ENCODE peak calls at places on chromosomes 13 and 19, in nine cellular contexts. I, T, C, L, U, P, X, Y and R are unnamed samples.

GRCh38 chr19:22832031-22832762 is at the start of gene ZNF723:
- DNase-seq in I (no peak), T (no peak), C (no peak), L (no peak), U (no peak), P (no peak), X (no peak), Y (no peak), R (no peak)

GRCh38 chr19:22052644-22053013 is 345 bp downstream of the ZNF257 start:
- DNase-seq in I (peak; percentile 15), T (peak; percentile 26), C (no peak), L (no peak), U (no peak), P (no peak), X (no peak), Y (no peak), R (no peak)

GRCh38 chr19:1080360-1081161 is 13.6 kb downstream of the ARHGAP45 start:
- DNase-seq in I (no peak), T (no peak), C (no peak), L (no peak), U (no peak), P (no peak), X (no peak), Y (no peak), R (no peak)

GRCh38 chr13:19023115-19023514 is 158.5 kb downstream of the TUBA3C start:
- DNase-seq in I (no peak), T (no peak), C (no peak), L (no peak), U (no peak), P (no peak), X (no peak), Y (no peak), R (no peak)

GRCh38 chr13:23789576-23790346 is 99.4 kb downstream of the MIPEP start:
- DNase-seq in I (no peak), T (peak; percentile 51), C (no peak), L (no peak), U (no peak), P (no peak), X (no peak), Y (no peak), R (no peak)

GRCh38 chr13:25689539-25689938 is 317.8 kb downstream of the ATP8A2 start:
- DNase-seq in I (no peak), T (no peak), C (no peak), L (no peak), U (no peak), P (no peak), X (no peak), Y (no peak), R (no peak)

GRCh38 chr13:34162545-34162936 is 344.6 kb downstream of the RFC3 start:
- DNase-seq in I (no peak), T (no peak), C (no peak), L (no peak), U (no peak), P (no peak), X (no peak), Y (no peak), R (no peak)

GRCh38 chr13:79393564-79394249 is 12.3 kb downstream of the RBM26 start:
- DNase-seq in I (no peak), T (peak; percentile 68), C (peak; percentile 55), L (no peak), U (no peak), P (no peak), X (no peak), Y (no peak), R (no peak)

GRCh38 chr13:76053181-76053580 is 417.1 kb downstream of the LMO7 start:
- DNase-seq in I (no peak), T (no peak), C (no peak), L (no peak), U (no peak), P (no peak), X (no peak), Y (no peak), R (no peak)

GRCh38 chr19:34365463-34366401 is 736 bp downstream of the GPI start:
- DNase-seq in I (peak; percentile 45), T (peak; percentile 40), C (peak; percentile 16), L (peak; percentile 24), U (no peak), P (peak; percentile 23), X (no peak), Y (peak; percentile 47), R (no peak)

GRCh38 chr13:106533101-106533939 is 2.1 kb downstream of the EFNB2 start:
- DNase-seq in I (peak; percentile 78), T (peak; percentile 86), C (no peak), L (peak; percentile 66), U (no peak), P (peak; percentile 76), X (peak; percentile 61), Y (peak; percentile 92), R (peak; percentile 85)

DNA sequence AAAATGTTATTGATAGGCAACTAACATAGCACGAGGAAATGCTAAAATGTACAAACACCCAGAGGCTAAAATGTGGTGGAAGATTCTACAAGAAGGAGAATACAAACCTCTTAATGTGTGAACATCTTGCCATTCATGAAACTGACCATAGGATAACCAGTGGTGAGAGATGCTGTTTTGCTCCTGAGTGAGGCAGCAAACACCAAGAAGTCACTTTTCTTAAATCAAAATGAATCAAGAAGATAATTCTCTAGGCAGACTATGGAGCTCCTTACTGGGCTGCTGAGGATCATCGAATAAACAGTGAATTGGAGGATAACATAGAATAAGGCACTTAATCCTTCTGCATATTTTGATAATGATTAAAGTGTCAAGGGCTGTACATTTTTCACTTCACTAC is 375.4 kb upstream of the SLITRK6 start:
- DNase-seq in I (no peak), T (no peak), C (no peak), L (no peak), U (no peak), P (no peak), X (no peak), Y (no peak), R (no peak)
- TF ChIP-seq CTCF in I (no peak), T (no peak), C (no peak), L (no peak), U (no peak), P (no peak), X (no peak), Y (no peak), R (no peak)

GRCh38 chr19:45682908-45683307 is 8.8 kb downstream of the SNRPD2 start:
- DNase-seq in I (no peak), T (no peak), C (no peak), L (no peak), U (no peak), P (no peak), X (no peak), Y (no peak), R (no peak)

GRCh38 chr19:45676851-45677263 is 8.8 kb downstream of the GIPR start:
- DNase-seq in I (no peak), T (peak; percentile 37), C (peak; percentile 45), L (no peak), U (no peak), P (no peak), X (peak; percentile 34), Y (no peak), R (no peak)

GRCh38 chr19:45677351-45678230 is 9.6 kb downstream of the GIPR start:
- DNase-seq in I (peak; percentile 64), T (peak; percentile 97), C (peak; percentile 79), L (no peak), U (peak; percentile 81), P (peak; percentile 47), X (peak; percentile 96), Y (peak; percentile 92), R (peak; percentile 88)

GRCh38 chr19:45682117-45682516 is 9.6 kb downstream of the SNRPD2 start:
- DNase-seq in I (no peak), T (no peak), C (no peak), L (no peak), U (no peak), P (no peak), X (no peak), Y (no peak), R (no peak)

GRCh38 chr19:45681391-45682015 is 10.2 kb downstream of the SNRPD2 start:
- DNase-seq in I (peak; percentile 83), T (peak; percentile 95), C (peak; percentile 85), L (peak; percentile 71), U (no peak), P (peak; percentile 80), X (peak; percentile 90), Y (peak; percentile 77), R (peak; percentile 87)
- H3K27ac ChIP-seq in I (peak overlapping the region; percentile 69), T (peak overlapping the region; percentile 59), C (no peak overlapping the region), L (peak overlapping the region; percentile 7), U (no peak overlapping the region), P (peak overlapping the region; percentile 67), X (peak overlapping the region; percentile 86), Y (no peak overlapping the region), R (peak overlapping the region; percentile 62)

GRCh38 chr13:90531744-90532143 is 815.7 kb upstream of the MIR17HG start:
- DNase-seq in I (no peak), T (no peak), C (no peak), L (no peak), U (no peak), P (no peak), X (no peak), Y (no peak), R (no peak)

GRCh38 chr13:90538063-90538462 is 809.4 kb upstream of the MIR17HG start:
- DNase-seq in I (no peak), T (no peak), C (no peak), L (no peak), U (no peak), P (no peak), X (no peak), Y (no peak), R (no peak)

GRCh38 chr13:90532861-90533260 is 814.6 kb upstream of the MIR17HG start:
- DNase-seq in I (no peak), T (no peak), C (no peak), L (no peak), U (no peak), P (no peak), X (no peak), Y (no peak), R (no peak)

GRCh38 chr13:90534617-90535340 is 812.7 kb upstream of the MIR17HG start:
- DNase-seq in I (no peak), T (no peak), C (no peak), L (no peak), U (no peak), P (no peak), X (no peak), Y (no peak), R (no peak)

GRCh38 chr13:90533866-90534265 is 813.6 kb upstream of the MIR17HG start:
- DNase-seq in I (no peak), T (no peak), C (no peak), L (no peak), U (no peak), P (no peak), X (no peak), Y (no peak), R (no peak)
- H3K4me1 ChIP-seq in I (no peaks in the 10 kb centered on the region), T (no peaks in the 10 kb centered on the region), C (no peaks in the 10 kb centered on the region), L (no peaks in the 10 kb centered on the region), U (no peaks in the 10 kb centered on the region), P (no peaks in the 10 kb centered on the region), X (no peaks in the 10 kb centered on the region), Y (no peaks in the 10 kb centered on the region), R (no peaks in the 10 kb centered on the region)

DNA sequence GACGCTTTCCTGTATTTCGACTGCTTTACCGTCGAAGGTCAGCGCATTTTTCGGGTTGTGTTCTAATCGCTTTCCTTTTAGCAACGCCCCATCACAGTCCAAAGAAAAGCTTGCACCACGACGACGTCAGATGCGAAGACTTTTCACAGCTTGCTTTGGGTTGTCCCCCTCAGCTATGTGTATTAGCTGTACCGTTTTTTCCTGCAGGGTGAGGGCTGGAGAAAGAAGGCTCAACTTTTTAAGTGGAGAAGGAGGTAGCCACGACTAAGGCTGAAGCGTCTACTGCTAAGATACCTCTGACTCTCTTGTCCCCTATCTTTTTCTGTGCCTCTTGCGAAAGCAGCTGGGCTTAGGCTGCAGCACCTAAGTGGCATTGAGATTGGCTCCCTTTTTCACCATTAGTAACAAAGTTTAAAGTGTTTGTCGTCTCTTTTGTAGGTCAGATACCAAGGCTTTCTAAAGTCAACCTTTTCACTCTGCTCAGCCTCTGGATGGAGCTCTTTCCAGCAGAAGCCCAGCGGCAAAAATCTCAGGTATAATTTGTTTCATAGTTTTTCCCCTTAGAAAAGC is 793 bp downstream of the CDADC1 start:
- DNase-seq in I (no peak), T (peak; percentile 40), C (no peak), L (no peak), U (no peak), P (peak; percentile 23), X (no peak), Y (no peak), R (no peak)
- TF ChIP-seq CTCF in I (no peak), T (no peak), C (no peak), L (no peak), U (peak; percentile 7), P (no peak), X (no peak), Y (peak; percentile 17), R (no peak)